ENCODE peak calls at places on chromosome 9, in eight cellular contexts. X is uterus, L is upper lobe of left lung, B is H1, S is stomach, T is thyroid gland, C is IMR-90, Y is Peyer's patch. O is an unnamed sample.

GRCh38 chr9:14007199-14007769 is 306.7 kb downstream of the NFIB start:
- DNase-seq in X (no peak), L (peak; percentile 39), B (no peak), S (no peak), T (no peak), C (no peak), Y (no peak), O (no peak)

GRCh38 chr9:130522233-130522808 is 57.1 kb upstream of the FUBP3 start:
- DNase-seq in X (no peak), L (no peak), B (no peak), S (no peak), T (no peak), C (no peak), Y (no peak), O (no peak)

GRCh38 chr9:117744856-117745389 is 40.7 kb downstream of the TLR4 start:
- DNase-seq in X (no peak), L (peak; percentile 81), B (no peak), S (no peak), T (no peak), C (no peak), Y (no peak), O (peak; percentile 54)

GRCh38 chr9:96514108-96514824 is 64.3 kb downstream of the HABP4 start:
- DNase-seq in X (no peak), L (no peak), B (no peak), S (no peak), T (no peak), C (peak; percentile 73), Y (no peak), O (no peak)

GRCh38 chr9:131386258-131386657 is 7.6 kb upstream of the PRRC2B start:
- DNase-seq in X (no peak), L (no peak), B (no peak), S (no peak), T (no peak), C (no peak), Y (no peak), O (no peak)

GRCh38 chr9:20352531-20352930 is 269.8 kb downstream of the MLLT3 start:
- DNase-seq in X (no peak), L (no peak), B (no peak), S (no peak), T (no peak), C (no peak), Y (no peak), O (no peak)

GRCh38 chr9:123378956-123379660 is 23.1 kb downstream of the CRB2 start:
- DNase-seq in X (no peak), L (peak; percentile 63), B (no peak), S (no peak), T (no peak), C (no peak), Y (no peak), O (no peak)

GRCh38 chr9:116928884-116929283 is 241.8 kb downstream of the TRIM32 start:
- DNase-seq in X (no peak), L (no peak), B (peak; percentile 71), S (no peak), T (no peak), C (no peak), Y (no peak), O (no peak)

GRCh38 chr9:80516678-80517077 is 944.9 kb downstream of the TLE4 start:
- DNase-seq in X (no peak), L (no peak), B (no peak), S (no peak), T (no peak), C (no peak), Y (no peak), O (no peak)

GRCh38 chr9:80518441-80518840 is 946.7 kb downstream of the TLE4 start:
- DNase-seq in X (no peak), L (no peak), B (no peak), S (no peak), T (no peak), C (no peak), Y (no peak), O (no peak)

DNA sequence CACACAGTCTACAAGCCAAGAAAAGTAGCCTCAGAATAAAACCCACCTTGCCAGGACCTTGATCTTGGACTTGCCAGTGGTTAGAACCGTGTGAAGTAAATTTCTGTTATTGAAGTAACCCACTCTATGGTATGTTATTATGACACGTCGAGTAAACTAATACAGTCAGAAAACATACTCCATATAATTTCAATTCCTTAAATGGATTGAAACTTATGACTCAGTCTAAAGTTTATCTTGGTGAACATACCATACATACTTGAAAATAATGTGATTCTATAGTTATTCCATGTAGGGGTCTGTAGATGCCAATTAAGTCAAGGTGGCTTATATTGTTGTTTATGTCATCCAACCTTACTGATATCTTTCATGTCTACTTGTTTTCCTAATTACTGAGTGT is 950.7 kb downstream of the TLE4 start:
- DNase-seq in X (no peak), L (no peak), B (no peak), S (no peak), T (no peak), C (peak; percentile 11), Y (no peak), O (no peak)
- TF ChIP-seq POLR2A in X (no peak), L (no peak), B (no peak), S (no peak), T (no peak), C (no peak), Y (no peak), O (no peak)

GRCh38 chr9:98657897-98658296 is 50.8 kb downstream of the GABBR2 start:
- DNase-seq in X (no peak), L (no peak), B (no peak), S (no peak), T (no peak), C (peak; percentile 78), Y (no peak), O (no peak)

GRCh38 chr9:98652741-98653140 is 56.0 kb downstream of the GABBR2 start:
- DNase-seq in X (no peak), L (no peak), B (no peak), S (no peak), T (no peak), C (no peak), Y (no peak), O (no peak)

GRCh38 chr9:98652302-98652701 is 56.4 kb downstream of the GABBR2 start:
- DNase-seq in X (no peak), L (no peak), B (no peak), S (no peak), T (no peak), C (no peak), Y (no peak), O (no peak)

GRCh38 chr9:98656536-98656935 is 52.2 kb downstream of the GABBR2 start:
- DNase-seq in X (no peak), L (no peak), B (no peak), S (no peak), T (no peak), C (no peak), Y (no peak), O (no peak)

DNA sequence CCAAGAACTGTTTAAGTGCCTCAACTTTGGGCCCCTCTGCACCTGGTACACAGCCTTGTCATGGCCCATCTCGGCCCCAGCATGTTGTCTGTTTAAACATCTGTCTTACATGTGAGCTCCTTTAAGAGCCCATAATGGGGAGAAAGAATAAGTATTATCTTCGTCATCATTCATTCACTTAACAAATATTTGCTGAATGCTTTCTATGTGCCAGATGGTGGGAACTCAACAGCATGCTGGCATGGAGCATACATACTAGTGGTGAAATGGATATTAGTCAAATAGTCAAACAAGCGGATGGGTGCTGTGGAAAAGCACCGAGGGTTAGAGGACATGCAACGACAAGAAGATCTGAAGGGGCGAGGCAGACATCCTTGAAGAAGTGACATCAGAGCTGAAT is 54.5 kb downstream of the GABBR2 start:
- DNase-seq in X (no peak), L (no peak), B (no peak), S (no peak), T (no peak), C (peak; percentile 77), Y (no peak), O (no peak)
- H3K4me1 ChIP-seq in X (no peaks in the 10 kb centered on the region), L (no peaks in the 10 kb centered on the region), B (no peaks in the 10 kb centered on the region), S (no peaks in the 10 kb centered on the region), T (no peaks in the 10 kb centered on the region), C (peaks cover 19% of the 10 kb centered on the region), Y (no peaks in the 10 kb centered on the region), O (no peaks in the 10 kb centered on the region)

DNA sequence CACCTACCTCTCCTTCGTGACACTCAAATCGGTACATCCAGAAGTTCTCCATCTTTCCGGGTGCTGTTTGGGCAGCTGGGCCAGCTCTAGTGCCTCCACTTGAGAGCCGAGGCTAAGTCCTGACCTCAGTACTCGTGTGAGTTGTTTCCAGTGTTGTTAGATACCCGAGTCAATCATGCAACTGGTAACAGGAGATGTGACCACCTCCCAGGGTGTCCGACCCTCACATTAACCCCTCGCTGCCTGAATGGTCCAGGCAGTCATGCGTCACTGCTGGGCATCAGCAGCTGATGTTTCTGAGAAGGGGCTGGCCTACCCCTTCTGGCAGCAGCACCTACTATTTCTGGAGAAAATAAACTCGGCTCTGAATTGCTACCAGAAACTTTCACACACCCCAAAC is 170.3 kb downstream of the ENTREP1 start:
- DNase-seq in X (no peak), L (no peak), B (no peak), S (no peak), T (no peak), C (no peak), Y (no peak), O (no peak)
- H3K36me3 ChIP-seq in X (no peaks in the 10 kb centered on the region), L (no peaks in the 10 kb centered on the region), B (no peaks in the 10 kb centered on the region), S (no peaks in the 10 kb centered on the region), T (no peaks in the 10 kb centered on the region), C (no peaks in the 10 kb centered on the region), Y (no peaks in the 10 kb centered on the region), O (no peaks in the 10 kb centered on the region)

GRCh38 chr9:109251776-109252106 is 69.1 kb downstream of the EPB41L4B start:
- DNase-seq in X (no peak), L (peak; percentile 27), B (no peak), S (no peak), T (no peak), C (no peak), Y (no peak), O (no peak)

GRCh38 chr9:109252291-109252690 is 68.6 kb downstream of the EPB41L4B start:
- DNase-seq in X (no peak), L (no peak), B (no peak), S (no peak), T (no peak), C (no peak), Y (no peak), O (no peak)

GRCh38 chr9:109250771-109251079 is 70.1 kb downstream of the EPB41L4B start:
- DNase-seq in X (no peak), L (no peak), B (no peak), S (no peak), T (no peak), C (no peak), Y (no peak), O (no peak)

GRCh38 chr9:109250311-109250741 is 70.5 kb downstream of the EPB41L4B start:
- DNase-seq in X (no peak), L (no peak), B (no peak), S (no peak), T (no peak), C (no peak), Y (no peak), O (no peak)

DNA sequence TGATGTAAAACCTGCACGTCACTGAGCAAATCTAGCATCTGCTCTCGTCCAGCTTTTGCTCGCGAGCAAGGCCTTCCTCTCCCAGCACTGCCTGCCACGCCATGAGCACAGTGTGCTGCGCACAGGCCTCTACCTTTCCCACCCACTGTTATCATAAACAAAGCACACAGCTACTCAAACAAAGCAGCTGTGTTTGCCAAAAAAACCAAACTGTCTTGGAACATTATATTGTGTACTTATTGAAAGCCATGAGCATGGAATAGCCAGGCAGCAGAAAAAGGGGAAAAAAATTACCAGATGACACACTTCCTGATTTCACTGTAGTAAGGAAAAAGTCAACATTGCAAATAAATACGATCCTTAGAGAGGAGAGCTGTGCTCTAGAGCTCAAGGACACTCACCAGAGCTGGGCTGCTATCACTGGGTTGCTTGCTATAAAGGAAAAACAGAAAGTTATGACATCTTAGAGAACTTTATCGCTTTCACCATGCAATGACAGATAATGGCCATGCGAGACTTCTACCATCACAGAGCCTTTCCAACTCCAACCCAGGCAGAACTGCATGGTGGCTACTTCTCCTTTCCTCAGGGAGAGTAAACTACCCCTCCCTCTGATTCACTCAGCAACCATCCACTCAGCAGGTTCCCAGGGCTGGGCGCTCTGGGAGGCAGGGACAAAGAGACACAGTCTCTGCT is 69.6 kb downstream of the EPB41L4B start:
- DNase-seq in X (no peak), L (no peak), B (no peak), S (peak; percentile 82), T (peak; percentile 63), C (peak; percentile 65), Y (peak; percentile 74), O (no peak)
- TF ChIP-seq POLR2A in X (no peak), L (no peak), B (no peak), S (no peak), T (no peak), C (no peak), Y (no peak), O (no peak)

O was measured in heart left ventricle.